ENCODE peak calls at places on chromosome 22, in five cellular contexts. K is right atrium auricular region; A is CD8-positive, alpha-beta memory T cell; L is left ventricle myocardium inferior; C is heart right ventricle. E is an unnamed sample.

GRCh38 chr22:30176431-30176830 is 70.1 kb downstream of the LIF start:
- DNase-seq in L (no peak), A (no peak), C (no peak), K (no peak), E (no peak)

GRCh38 chr22:32546480-32546879 is 71.9 kb downstream of the FBXO7 start:
- DNase-seq in L (no peak), A (no peak), K (no peak), C (no peak), E (no peak)

GRCh38 chr22:25141994-25142620 is 57.6 kb upstream of the CRYBB3 start:
- DNase-seq in L (no peak), A (no peak), K (no peak), C (no peak), E (no peak)

GRCh38 chr22:40176921-40177737 is 596 bp upstream of the TNRC6B start:
- DNase-seq in A (peak; percentile 48), L (peak; percentile 18), C (no peak), K (no peak), E (peak; percentile 30)

GRCh38 chr22:44888491-44888941 is 121.3 kb downstream of the PHF21B start:
- DNase-seq in A (no peak), C (no peak), K (no peak), L (no peak), E (no peak)

GRCh38 chr22:21688706-21689381 is 23.0 kb downstream of the PPIL2 start:
- DNase-seq in C (no peak), A (no peak), K (no peak), L (no peak), E (no peak)

GRCh38 chr22:39622881-39623367 is 52.4 kb downstream of the CACNA1I start:
- DNase-seq in L (peak; percentile 52), C (peak; percentile 26), A (peak; percentile 59), K (no peak), E (peak; percentile 86)

GRCh38 chr22:24894998-24895397 is 51.5 kb downstream of the LHFPL7 start:
- DNase-seq in C (peak; percentile 84), K (peak; percentile 87), A (no peak), L (peak; percentile 80), E (peak; percentile 67)

GRCh38 chr22:49994361-49995058 is 18.1 kb downstream of the IL17REL start:
- DNase-seq in A (no peak), L (no peak), C (no peak), K (no peak), E (no peak)

GRCh38 chr22:37169947-37170688 is 17.9 kb downstream of the C1QTNF6 start:
- DNase-seq in K (no peak), C (no peak), A (no peak), L (no peak), E (no peak)

GRCh38 chr22:31269892-31270574 is 22.3 kb downstream of the PIK3IP1 start:
- DNase-seq in K (no peak), A (no peak), L (no peak), C (no peak), E (no peak)

GRCh38 chr22:24578355-24579241 is 14.3 kb downstream of the LRRC75B start:
- DNase-seq in K (no peak), L (no peak), A (no peak), C (no peak), E (no peak)

GRCh38 chr22:38006906-38007305 is 22.6 kb upstream of the SOX10 start:
- DNase-seq in K (no peak), C (no peak), A (no peak), L (no peak), E (no peak)

GRCh38 chr22:38923463-38924196 is 33.8 kb upstream of the APOBEC3A start:
- DNase-seq in C (peak; percentile 83), L (peak; percentile 63), K (peak; percentile 89), A (no peak), E (peak; percentile 81)

GRCh38 chr22:23282089-23282501 is 101.8 kb downstream of the BCR start:
- DNase-seq in C (peak; percentile 40), K (peak; percentile 73), A (no peak), L (peak; percentile 45), E (peak; percentile 60)

GRCh38 chr22:46043339-46043738 is 66.4 kb upstream of the WNT7B start:
- DNase-seq in A (no peak), L (no peak), C (no peak), K (no peak), E (no peak)

GRCh38 chr22:46043816-46044717 is 67.1 kb upstream of the WNT7B start:
- DNase-seq in A (no peak), L (peak; percentile 41), C (no peak), K (no peak), E (no peak)

GRCh38 chr22:46040471-46041465 is 63.8 kb upstream of the WNT7B start:
- DNase-seq in K (no peak), L (peak; percentile 10), A (no peak), C (no peak), E (peak; percentile 68)

GRCh38 chr22:46041642-46042041 is 64.7 kb upstream of the WNT7B start:
- DNase-seq in C (no peak), K (no peak), A (no peak), L (no peak), E (no peak)

DNA sequence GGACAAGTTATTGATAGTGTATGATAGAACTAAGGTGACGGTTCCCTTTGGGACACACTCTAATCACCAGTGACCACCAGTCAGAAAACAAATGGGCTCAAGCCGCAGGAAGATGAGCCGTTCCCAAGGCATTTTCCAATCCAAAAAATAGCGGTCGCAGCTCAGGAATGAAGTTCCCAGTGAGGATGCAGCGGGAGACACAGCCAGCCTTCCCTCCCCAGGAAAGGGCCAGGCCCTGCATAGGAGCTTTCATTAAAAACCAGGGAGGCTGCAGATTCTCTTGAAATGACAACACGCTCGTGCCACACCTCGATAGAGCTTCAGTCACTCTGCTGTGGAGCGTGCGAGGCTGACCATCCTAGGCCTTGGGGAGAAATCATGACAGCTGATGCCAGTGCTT is 65.8 kb upstream of the WNT7B start:
- DNase-seq in A (no peak), C (no peak), K (no peak), L (peak; percentile 10), E (no peak)
- H3K27ac ChIP-seq in A (no peak overlapping the region), C (peak overlapping the region; percentile 96), K (peak overlapping the region; percentile 95), L (peak overlapping the region; percentile 100), E (peak overlapping the region; percentile 99)

GRCh38 chr22:27637604-27638003 is 164.0 kb downstream of the MN1 start:
- DNase-seq in K (no peak), L (no peak), A (no peak), C (no peak), E (no peak)
- H3K27ac ChIP-seq in K (peak overlapping the region; percentile 87), L (peak overlapping the region; percentile 75), A (no peak overlapping the region), C (peak overlapping the region; percentile 83), E (peak overlapping the region; percentile 97)

GRCh38 chr22:19222242-19223005 is 43.9 kb upstream of the SLC25A1 start:
- DNase-seq in A (no peak), K (no peak), C (no peak), L (no peak), E (no peak)
- H3K27ac ChIP-seq in A (no peak overlapping the region), K (no peak overlapping the region), C (no peak overlapping the region), L (no peak overlapping the region), E (no peak overlapping the region)

DNA sequence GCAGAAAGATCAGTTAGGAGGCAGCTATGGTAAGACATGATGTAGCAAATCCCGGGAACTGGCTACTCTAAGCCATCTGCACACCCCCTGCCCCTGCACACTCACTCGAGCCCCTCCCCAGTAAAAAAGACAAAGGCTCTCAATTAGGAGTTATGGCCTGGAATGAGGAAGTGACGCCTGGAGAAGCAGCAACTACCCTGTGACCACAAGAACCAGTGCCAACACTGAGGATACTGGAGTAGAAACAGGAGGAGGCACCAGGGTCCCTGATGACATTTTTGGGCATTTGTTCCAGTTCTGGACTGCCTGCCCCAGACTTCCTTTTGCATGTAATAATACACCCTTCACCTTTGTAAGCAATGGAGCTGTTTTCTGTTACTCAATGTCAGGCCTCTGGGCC is 30.0 kb upstream of the HMGXB4 start:
- DNase-seq in C (no peak), A (no peak), L (no peak), K (no peak), E (no peak)
- H3K27ac ChIP-seq in C (no peak overlapping the region), A (no peak overlapping the region), L (no peak overlapping the region), K (no peak overlapping the region), E (no peak overlapping the region)